ENCODE peak calls at places on chromosomes 1 and 21, in nine cellular contexts. H is neural progenitor cell, G is cardiac septum, K is COR-L47, D is H7, B is right cardiac atrium, Q is activated gamma-delta T cell treated with Interleukin-2 at 50 U/mL for 16 hours, J is HEK293T, U is iPS-NIHi11. R is an unnamed sample.

GRCh38 chr1:194908643-194909042 is 1699.6 kb downstream of the KCNT2 start:
- DNase-seq in D (no peak), U (no peak), J (no peak), B (no peak), G (no peak), H (no peak), K (no peak), Q (no peak), R (no peak)

GRCh38 chr1:114588196-114588689 is 6.8 kb upstream of the BCAS2 start:
- DNase-seq in U (no peak), G (no peak), Q (no peak), B (no peak), D (no peak), J (no peak), K (no peak), H (no peak), R (no peak)

GRCh38 chr1:194873328-194873923 is 1687.0 kb upstream of the B3GALT2 start:
- DNase-seq in B (no peak), H (no peak), D (no peak), J (no peak), U (no peak), G (no peak), K (no peak), Q (no peak), R (no peak)

GRCh38 chr21:27636671-27637070 is 669.8 kb upstream of the ADAMTS5 start:
- DNase-seq in U (no peak), B (no peak), D (no peak), J (no peak), Q (no peak), H (no peak), K (no peak), G (no peak), R (no peak)

GRCh38 chr1:227899820-227900449 is 47.8 kb downstream of the WNT9A start:
- DNase-seq in H (no peak), D (no peak), K (no peak), B (peak), G (peak), U (no peak), J (no peak), Q (no peak), R (no peak)

GRCh38 chr21:14358775-14359174 is 24.2 kb downstream of the HSPA13 start:
- DNase-seq in J (no peak), U (no peak), Q (no peak), B (no peak), H (no peak), K (no peak), D (no peak), G (no peak), R (no peak)

GRCh38 chr1:178024504-178024903 is 54.6 kb upstream of the SEC16B start:
- DNase-seq in H (no peak), J (no peak), K (no peak), G (no peak), B (no peak), Q (no peak), D (no peak), U (no peak), R (no peak)

GRCh38 chr1:212021563-212021962 is 13.8 kb downstream of the INTS7 start:
- DNase-seq in K (no peak), G (no peak), J (no peak), D (no peak), U (no peak), B (no peak), Q (no peak), H (no peak), R (no peak)

GRCh38 chr21:20463362-20463761 is 534.8 kb upstream of the NCAM2 start:
- DNase-seq in U (no peak), G (no peak), K (no peak), D (no peak), Q (no peak), H (no peak), J (no peak), B (no peak), R (no peak)

GRCh38 chr1:247173431-247173830 is 1.6 kb upstream of the ZNF124 start:
- DNase-seq in B (no peak), D (no peak), G (no peak), Q (no peak), H (no peak), K (no peak), U (no peak), J (no peak), R (no peak)

GRCh38 chr21:30348506-30348905 is at the start of gene KRTAP23-1:
- DNase-seq in D (no peak), K (no peak), H (no peak), J (no peak), U (no peak), Q (no peak), G (no peak), B (no peak), R (no peak)

GRCh38 chr1:17550684-17551584 is 11.4 kb downstream of the ARHGEF10L start:
- DNase-seq in D (no peak), B (peak), H (no peak), J (no peak), Q (no peak), U (no peak), K (no peak), G (no peak), R (no peak)

GRCh38 chr1:234934611-234935033 is 194.0 kb downstream of the TOMM20 start:
- DNase-seq in B (no peak), Q (no peak), J (no peak), H (no peak), K (no peak), U (no peak), G (no peak), D (no peak), R (peak)

GRCh38 chr1:6141601-6142000 is 38.5 kb downstream of the CHD5 start:
- DNase-seq in J (no peak), D (peak), H (peak), U (peak), Q (no peak), B (no peak), K (no peak), G (no peak), R (no peak)

GRCh38 chr1:2137257-2138121 is 57.1 kb downstream of the FAAP20 start:
- DNase-seq in K (no peak), U (no peak), D (no peak), Q (no peak), G (no peak), H (no peak), J (no peak), B (peak), R (no peak)

GRCh38 chr1:60668584-60668983 is 413.8 kb upstream of the NFIA start:
- DNase-seq in Q (no peak), H (no peak), K (no peak), G (no peak), J (no peak), D (no peak), B (peak), U (no peak), R (no peak)

GRCh38 chr1:51926171-51926812 is 47.8 kb upstream of the NRDC start:
- DNase-seq in G (no peak), H (peak), B (no peak), U (peak), K (no peak), Q (no peak), D (peak), J (peak), R (no peak)

GRCh38 chr1:229582011-229582694 is 23.6 kb upstream of the ABCB10 start:
- DNase-seq in J (no peak), G (no peak), D (no peak), H (no peak), K (peak), U (no peak), Q (no peak), B (peak), R (peak)

R was measured in body of pancreas.